ENCODE peak calls at places on chromosomes 3 and 15, in six cellular contexts. E is upper lobe of right lung, T is heart right ventricle, S is neural progenitor cell, C is endothelial cell of umbilical vein, U is keratinocyte. F is an unnamed sample. For H3K27me3 and H3K36me3, the result is how much of the 10 kb centered on the place peaks cover.

GRCh38 chr15:78396976-78397375 is 41.0 kb upstream of the IREB2 start:
- DNase-seq in E (peak), T (no peak), S (no peak), C (no peak), U (no peak), F (peak)

GRCh38 chr3:88000853-88001252 is 58.0 kb downstream of the CGGBP1 start:
- DNase-seq in E (no peak), T (no peak), S (peak), C (peak), U (no peak), F (no peak)

GRCh38 chr15:31032959-31033358 is 41.5 kb upstream of the MTMR10 start:
- DNase-seq in E (no peak), T (no peak), S (no peak), C (peak), U (no peak), F (no peak)

GRCh38 chr3:73056365-73057150 is 4.9 kb upstream of the EBLN2 start:
- DNase-seq in E (no peak), T (no peak), S (peak), C (peak), U (no peak), F (no peak)

GRCh38 chr15:82539690-82540054 is 585 bp downstream of the RPS17 start:
- DNase-seq in E (no peak), T (no peak), S (peak), C (no peak), U (no peak), F (no peak)

GRCh38 chr3:67534594-67534993 is 119.8 kb downstream of the SUCLG2 start:
- DNase-seq in E (no peak), T (no peak), S (no peak), C (no peak), U (no peak), F (no peak)

GRCh38 chr15:52368402-52368801 is 72.8 kb upstream of the MYO5C start:
- DNase-seq in E (no peak), T (no peak), S (no peak), C (no peak), U (no peak), F (no peak)

GRCh38 chr3:139657434-139657833 is 20.3 kb downstream of the NMNAT3 start:
- DNase-seq in E (no peak), T (no peak), S (no peak), C (no peak), U (no peak), F (no peak)

GRCh38 chr15:96889734-96890480 is 559.4 kb downstream of the NR2F2 start:
- DNase-seq in E (no peak), T (no peak), S (peak), C (peak), U (no peak), F (no peak)

GRCh38 chr3:143895805-143896204 is 47.5 kb upstream of the SLC9A9 start:
- DNase-seq in E (no peak), T (no peak), S (no peak), C (peak), U (no peak), F (no peak)

GRCh38 chr15:97978408-97979130 is 18.1 kb downstream of the ARRDC4 start:
- DNase-seq in E (no peak), T (no peak), S (no peak), C (peak), U (no peak), F (peak)

GRCh38 chr15:45393851-45394250 is 15.5 kb upstream of the GATM start:
- DNase-seq in E (no peak), T (no peak), S (no peak), C (no peak), U (no peak), F (no peak)

GRCh38 chr15:68305420-68305871 is 27.9 kb downstream of the FEM1B start:
- DNase-seq in E (no peak), T (no peak), S (no peak), C (no peak), U (no peak), F (no peak)

GRCh38 chr3:13546667-13547171 is 2.2 kb upstream of the FBLN2 start:
- DNase-seq in E (no peak), T (no peak), S (peak), C (no peak), U (no peak), F (no peak)

GRCh38 chr3:169232863-169233262 is 430.6 kb downstream of the MECOM start:
- DNase-seq in E (no peak), T (no peak), S (no peak), C (peak), U (no peak), F (no peak)

GRCh38 chr15:30990451-30991300 is 752 bp downstream of the MTMR10 start:
- DNase-seq in E (no peak), T (no peak), S (peak), C (peak), U (no peak), F (no peak)

GRCh38 chr15:40871749-40872617 is 2.1 kb downstream of the RHOV start:
- DNase-seq in E (peak), T (no peak), S (no peak), C (no peak), U (no peak), F (peak)

GRCh38 chr3:15256861-15257341 is 50.9 kb downstream of the CAPN7 start:
- DNase-seq in E (peak), T (no peak), S (no peak), C (no peak), U (no peak), F (no peak)

GRCh38 chr3:86990734-86991481 is at the start of gene VGLL3:
- DNase-seq in E (peak), T (peak), S (peak), C (peak), U (no peak), F (peak)

GRCh38 chr3:98445949-98446406 is 17.0 kb upstream of the OR5K1 start:
- DNase-seq in E (no peak), T (no peak), S (no peak), C (no peak), U (peak), F (no peak)

GRCh38 chr3:10228248-10228950 is 19.9 kb upstream of the TATDN2 start:
- DNase-seq in E (no peak), T (no peak), S (no peak), C (peak), U (no peak), F (no peak)

GRCh38 chr15:77942611-77943211 is 134.8 kb downstream of the TBC1D2B start:
- DNase-seq in E (no peak), T (no peak), S (no peak), C (no peak), U (no peak), F (no peak)

GRCh38 chr15:68802373-68802772 is 18.3 kb downstream of the ANP32A start:
- DNase-seq in E (no peak), T (no peak), S (no peak), C (no peak), U (no peak), F (no peak)

GRCh38 chr3:114872056-114872455 is 275.0 kb downstream of the ZBTB20 start:
- DNase-seq in E (no peak), T (no peak), S (no peak), C (no peak), U (no peak), F (no peak)

GRCh38 chr3:89964347-89964746 is 856.9 kb downstream of the EPHA3 start:
- DNase-seq in E (no peak), T (no peak), S (no peak), C (no peak), U (no peak), F (no peak)

GRCh38 chr3:186352369-186352768 is 9.7 kb downstream of the DGKG start:
- DNase-seq in E (no peak), T (no peak), S (no peak), C (no peak), U (no peak), F (no peak)

GRCh38 chr3:38731522-38731921 is 82.0 kb upstream of the SCN5A start:
- DNase-seq in E (no peak), T (no peak), S (no peak), C (no peak), U (no peak), F (no peak)

GRCh38 chr3:164524201-164524600 is 554.1 kb downstream of the SI start:
- DNase-seq in E (no peak), T (no peak), S (no peak), C (no peak), U (no peak), F (no peak)

GRCh38 chr3:40398346-40398745 is 11.4 kb downstream of the ENTPD3 start:
- DNase-seq in E (no peak), T (no peak), S (no peak), C (no peak), U (peak), F (no peak)

GRCh38 chr3:44050867-44051266 is 190.8 kb upstream of the TOPAZ1 start:
- DNase-seq in E (no peak), T (no peak), S (no peak), C (no peak), U (no peak), F (no peak)

GRCh38 chr15:39618063-39618823 is 37.4 kb downstream of the THBS1 start:
- DNase-seq in E (no peak), T (no peak), S (no peak), C (no peak), U (no peak), F (no peak)

GRCh38 chr3:103923907-103924306 is 1442.8 kb upstream of the ALCAM start:
- DNase-seq in E (no peak), T (no peak), S (no peak), C (no peak), U (no peak), F (no peak)

GRCh38 chr15:34621675-34622074 is 38.2 kb upstream of the GOLGA8B start:
- DNase-seq in E (no peak), T (no peak), S (no peak), C (peak), U (no peak), F (no peak)
- TF ChIP-seq CTCF in E (peak), T (peak), S (peak), C (peak), U (peak), F (no peak)

GRCh38 chr3:181719298-181719859 is 7.7 kb downstream of the SOX2 start:
- DNase-seq in E (no peak), T (no peak), S (no peak), C (no peak), U (no peak), F (peak)
- H3K27me3 ChIP-seq in E (half or more), T (half or more), S (under half), C (under half), U (half or more), F (under half)

DNA sequence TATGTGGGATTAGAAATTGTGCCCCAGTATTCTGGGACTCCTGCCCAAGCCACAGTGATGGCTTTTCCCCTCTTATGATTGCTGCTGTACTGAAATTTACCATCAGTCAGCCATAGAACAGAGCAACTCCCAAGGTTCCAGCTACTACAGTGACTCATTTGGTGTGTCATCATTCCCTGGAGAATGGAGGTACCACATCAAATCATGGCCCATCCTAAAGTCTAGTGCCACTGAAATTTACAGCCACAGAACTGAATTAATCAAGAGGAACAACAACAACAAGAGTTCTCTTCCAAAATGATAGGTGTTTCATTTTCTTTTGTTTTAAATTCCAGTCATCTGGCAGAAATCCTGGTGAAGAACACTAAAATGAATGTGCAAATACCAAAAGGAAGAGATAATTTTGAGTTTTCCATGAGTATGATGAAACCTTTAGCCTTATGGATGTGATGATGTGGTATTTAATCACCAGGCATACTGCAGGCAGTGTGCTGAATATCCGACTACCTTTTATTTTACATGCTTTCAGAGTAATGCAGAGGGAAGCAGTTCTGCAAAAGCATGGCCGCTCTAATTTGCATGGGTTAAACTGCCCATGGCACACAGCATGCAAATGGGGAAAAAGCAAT is 75.6 kb upstream of the SLC2A2 start:
- DNase-seq in E (no peak), T (no peak), S (no peak), C (no peak), U (peak), F (no peak)
- H3K36me3 ChIP-seq in E (under half), T (under half), S (under half), C (under half), U (under half), F (under half)

DNA sequence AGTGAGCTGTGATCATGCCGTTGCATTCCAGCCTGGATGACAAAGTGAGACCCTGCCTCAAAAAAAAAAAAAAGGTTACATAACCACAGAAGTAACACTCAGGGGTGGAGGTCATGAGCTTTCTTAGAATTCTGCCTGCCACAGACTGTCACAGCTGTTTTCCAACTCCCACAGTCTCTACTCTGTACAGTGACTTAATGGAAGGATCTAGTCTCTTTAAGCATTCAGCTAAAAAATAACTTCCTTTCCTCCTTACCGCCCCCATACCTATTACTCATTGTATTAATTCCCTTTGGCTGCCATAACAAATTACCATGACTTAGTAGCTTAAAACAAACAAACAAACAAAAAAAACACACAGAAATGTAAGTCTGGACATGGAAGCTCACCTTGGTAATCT is 99.6 kb upstream of the UBE2E1 start:
- DNase-seq in E (no peak), T (no peak), S (no peak), C (no peak), U (no peak), F (no peak)
- TF ChIP-seq CTCF in E (no peak), T (no peak), S (no peak), C (no peak), U (no peak), F (no peak)

GRCh38 chr3:178267158-178267838 is 268.9 kb upstream of the KCNMB2 start:
- DNase-seq in E (no peak), T (no peak), S (no peak), C (no peak), U (no peak), F (no peak)

GRCh38 chr3:178275311-178275710 is 260.9 kb upstream of the KCNMB2 start:
- DNase-seq in E (no peak), T (no peak), S (no peak), C (no peak), U (no peak), F (no peak)

GRCh38 chr3:178271740-178272387 is 264.4 kb upstream of the KCNMB2 start:
- DNase-seq in E (no peak), T (no peak), S (no peak), C (no peak), U (no peak), F (no peak)

GRCh38 chr3:178274711-178275110 is 261.5 kb upstream of the KCNMB2 start:
- DNase-seq in E (no peak), T (no peak), S (no peak), C (peak), U (no peak), F (no peak)

DNA sequence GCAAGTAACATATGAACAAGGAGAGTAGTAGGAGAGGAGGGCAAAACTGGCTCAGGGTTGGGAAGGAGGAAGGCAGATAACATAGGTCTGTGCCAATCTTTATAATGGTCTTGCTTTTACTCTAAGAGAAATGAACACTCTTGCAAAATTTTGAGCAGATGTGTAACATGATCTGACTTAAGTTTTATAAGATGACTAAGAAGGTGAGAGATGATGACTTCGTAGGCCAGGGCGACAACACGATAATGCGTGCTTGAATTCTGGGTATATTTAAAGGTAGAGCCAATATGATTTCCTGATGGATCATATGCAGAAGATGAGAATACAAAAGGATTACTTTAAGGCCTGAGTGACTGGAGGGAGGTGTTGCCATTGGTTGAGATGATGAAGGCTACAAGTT is 265.4 kb upstream of the KCNMB2 start:
- DNase-seq in E (no peak), T (no peak), S (no peak), C (no peak), U (no peak), F (no peak)
- H3K27me3 ChIP-seq in E (under half), T (under half), S (under half), C (under half), U (under half), F (under half)

GRCh38 chr15:75887178-75887577 is 16.5 kb upstream of the FBXO22 start:
- DNase-seq in E (no peak), T (no peak), S (no peak), C (no peak), U (no peak), F (no peak)

GRCh38 chr15:75884041-75884440 is 19.6 kb upstream of the FBXO22 start:
- DNase-seq in E (no peak), T (no peak), S (no peak), C (no peak), U (no peak), F (no peak)
- H3K36me3 ChIP-seq in E (under half), T (under half), S (under half), C (under half), U (under half), F (under half)